ENCODE peak calls at places on chromosomes 7 and 10, in eight cellular contexts. One of them, this sample, is unnamed.

GRCh38 chr7:152145853-152146466 is 120.5 kb downstream of the GALNT11 start:
- DNase-seq in dorsolateral prefrontal cortex: peak
- DNase-seq in adrenal gland: peak
- DNase-seq in testis: peak
- DNase-seq in cardiac muscle cell: peak
- DNase-seq in A549: peak
- DNase-seq in GM23338: peak
- DNase-seq in RWPE2: no peak
- DNase-seq in this sample: no peak

GRCh38 chr7:105365541-105366534 is 22.9 kb downstream of the SRPK2 start:
- DNase-seq in A549: no peak
- DNase-seq in testis: no peak
- DNase-seq in dorsolateral prefrontal cortex: no peak
- DNase-seq in adrenal gland: peak
- DNase-seq in RWPE2: no peak
- DNase-seq in cardiac muscle cell: no peak
- DNase-seq in GM23338: no peak
- DNase-seq in this sample: no peak

GRCh38 chr10:5573968-5574641 is 49.3 kb downstream of the CALML3 start:
- DNase-seq in RWPE2: no peak
- DNase-seq in cardiac muscle cell: no peak
- DNase-seq in testis: peak
- DNase-seq in A549: no peak
- DNase-seq in dorsolateral prefrontal cortex: no peak
- DNase-seq in GM23338: no peak
- DNase-seq in adrenal gland: no peak
- DNase-seq in this sample: no peak

GRCh38 chr10:91552706-91553105 is 80.2 kb downstream of the PPP1R3C start:
- DNase-seq in dorsolateral prefrontal cortex: no peak
- DNase-seq in A549: peak
- DNase-seq in GM23338: peak
- DNase-seq in RWPE2: no peak
- DNase-seq in cardiac muscle cell: peak
- DNase-seq in adrenal gland: peak
- DNase-seq in testis: peak
- DNase-seq in this sample: no peak

GRCh38 chr7:100127866-100128601 is 1.3 kb downstream of the MBLAC1 start:
- DNase-seq in dorsolateral prefrontal cortex: peak
- DNase-seq in A549: no peak
- DNase-seq in adrenal gland: no peak
- DNase-seq in GM23338: peak
- DNase-seq in testis: peak
- DNase-seq in cardiac muscle cell: peak
- DNase-seq in RWPE2: no peak
- DNase-seq in this sample: no peak

GRCh38 chr7:1059200-1060091 is 15.1 kb downstream of the GPR146 start:
- DNase-seq in dorsolateral prefrontal cortex: no peak
- DNase-seq in testis: peak
- DNase-seq in adrenal gland: no peak
- DNase-seq in A549: peak
- DNase-seq in RWPE2: no peak
- DNase-seq in GM23338: peak
- DNase-seq in cardiac muscle cell: peak
- DNase-seq in this sample: no peak

GRCh38 chr10:77591238-77591880 is 46.2 kb downstream of the KCNMA1 start:
- DNase-seq in cardiac muscle cell: no peak
- DNase-seq in dorsolateral prefrontal cortex: no peak
- DNase-seq in A549: no peak
- DNase-seq in testis: no peak
- DNase-seq in adrenal gland: no peak
- DNase-seq in RWPE2: no peak
- DNase-seq in GM23338: no peak
- DNase-seq in this sample: no peak

GRCh38 chr10:58667658-58668310 is 155.1 kb downstream of the BICC1 start:
- DNase-seq in testis: no peak
- DNase-seq in cardiac muscle cell: no peak
- DNase-seq in RWPE2: no peak
- DNase-seq in GM23338: peak
- DNase-seq in adrenal gland: no peak
- DNase-seq in A549: no peak
- DNase-seq in dorsolateral prefrontal cortex: no peak
- DNase-seq in this sample: no peak

GRCh38 chr10:13189946-13190345 is 28.6 kb downstream of the MCM10 start:
- DNase-seq in A549: no peak
- DNase-seq in GM23338: no peak
- DNase-seq in RWPE2: no peak
- DNase-seq in testis: no peak
- DNase-seq in adrenal gland: no peak
- DNase-seq in cardiac muscle cell: peak
- DNase-seq in dorsolateral prefrontal cortex: no peak
- DNase-seq in this sample: no peak

GRCh38 chr7:124106575-124106974 is 73.7 kb upstream of the TMEM229A start:
- DNase-seq in adrenal gland: no peak
- DNase-seq in testis: no peak
- DNase-seq in cardiac muscle cell: no peak
- DNase-seq in RWPE2: no peak
- DNase-seq in A549: no peak
- DNase-seq in GM23338: no peak
- DNase-seq in dorsolateral prefrontal cortex: no peak
- DNase-seq in this sample: no peak

GRCh38 chr10:132257271-132257670 is 50.5 kb downstream of the STK32C start:
- DNase-seq in adrenal gland: no peak
- DNase-seq in testis: no peak
- DNase-seq in A549: no peak
- DNase-seq in cardiac muscle cell: peak
- DNase-seq in RWPE2: no peak
- DNase-seq in dorsolateral prefrontal cortex: no peak
- DNase-seq in GM23338: no peak
- DNase-seq in this sample: no peak

GRCh38 chr7:51592822-51593221 is 276.2 kb upstream of the COBL start:
- DNase-seq in adrenal gland: no peak
- DNase-seq in GM23338: no peak
- DNase-seq in A549: no peak
- DNase-seq in RWPE2: no peak
- DNase-seq in testis: no peak
- DNase-seq in cardiac muscle cell: no peak
- DNase-seq in dorsolateral prefrontal cortex: no peak
- DNase-seq in this sample: no peak

GRCh38 chr7:98187138-98187502 is 24.1 kb upstream of the BHLHA15 start:
- DNase-seq in cardiac muscle cell: no peak
- DNase-seq in RWPE2: no peak
- DNase-seq in testis: no peak
- DNase-seq in adrenal gland: no peak
- DNase-seq in dorsolateral prefrontal cortex: no peak
- DNase-seq in GM23338: no peak
- DNase-seq in A549: no peak
- DNase-seq in this sample: no peak

GRCh38 chr10:100184426-100185219 is 1.2 kb downstream of the ERLIN1 start:
- DNase-seq in RWPE2: no peak
- DNase-seq in GM23338: peak
- DNase-seq in cardiac muscle cell: peak
- DNase-seq in dorsolateral prefrontal cortex: no peak
- DNase-seq in A549: peak
- DNase-seq in adrenal gland: no peak
- DNase-seq in testis: no peak
- DNase-seq in this sample: no peak

GRCh38 chr7:24709585-24710360 is 47.5 kb downstream of the GSDME start:
- DNase-seq in GM23338: no peak
- DNase-seq in RWPE2: no peak
- DNase-seq in testis: no peak
- DNase-seq in dorsolateral prefrontal cortex: no peak
- DNase-seq in adrenal gland: no peak
- DNase-seq in A549: no peak
- DNase-seq in cardiac muscle cell: no peak
- DNase-seq in this sample: no peak

GRCh38 chr7:117157121-117157870 is 165.6 kb downstream of the WNT2 start:
- DNase-seq in RWPE2: no peak
- DNase-seq in adrenal gland: peak
- DNase-seq in dorsolateral prefrontal cortex: peak
- DNase-seq in A549: peak
- DNase-seq in GM23338: no peak
- DNase-seq in testis: peak
- DNase-seq in cardiac muscle cell: peak
- DNase-seq in this sample: no peak

GRCh38 chr10:79487296-79488194 is 24.8 kb upstream of the EIF5AL1 start:
- DNase-seq in GM23338: peak
- DNase-seq in RWPE2: no peak
- DNase-seq in dorsolateral prefrontal cortex: no peak
- DNase-seq in A549: peak
- DNase-seq in cardiac muscle cell: peak
- DNase-seq in adrenal gland: peak
- DNase-seq in testis: peak
- DNase-seq in this sample: no peak

GRCh38 chr10:97321032-97321806 is 2.1 kb downstream of the FRAT1 start:
- DNase-seq in dorsolateral prefrontal cortex: peak
- DNase-seq in cardiac muscle cell: no peak
- DNase-seq in testis: peak
- DNase-seq in RWPE2: no peak
- DNase-seq in GM23338: peak
- DNase-seq in adrenal gland: peak
- DNase-seq in A549: no peak
- DNase-seq in this sample: no peak

DNA sequence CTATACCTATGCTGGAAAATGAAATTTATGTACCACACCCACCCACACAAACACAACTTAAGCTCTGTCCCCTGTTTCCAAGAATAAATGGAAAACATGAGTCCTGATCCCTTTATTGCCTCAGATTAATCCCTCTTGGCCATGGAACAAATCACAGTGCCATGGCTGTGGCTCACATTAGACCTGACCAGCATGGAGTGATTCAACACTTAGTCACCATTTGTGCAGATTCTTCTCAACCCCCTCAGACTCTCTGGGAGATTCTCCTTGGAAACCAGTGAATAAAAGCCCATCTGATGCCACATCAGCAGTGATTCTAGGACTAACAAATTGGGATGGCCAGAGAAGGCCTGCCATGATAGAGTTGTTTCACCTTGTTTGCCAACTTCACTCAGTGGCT is 204.4 kb upstream of the TMEM72 start:
- DNase-seq in GM23338: no peak
- DNase-seq in cardiac muscle cell: peak
- DNase-seq in dorsolateral prefrontal cortex: no peak
- DNase-seq in testis: no peak
- DNase-seq in A549: no peak
- DNase-seq in adrenal gland: no peak
- DNase-seq in RWPE2: no peak
- DNase-seq in this sample: peak
- H3K27ac ChIP-seq in GM23338: no peak
- H3K27ac ChIP-seq in cardiac muscle cell: no peak
- H3K27ac ChIP-seq in dorsolateral prefrontal cortex: no peak
- H3K27ac ChIP-seq in testis: no peak
- H3K27ac ChIP-seq in A549: no peak
- H3K27ac ChIP-seq in adrenal gland: no peak
- H3K27ac ChIP-seq in RWPE2: peak
- H3K27ac ChIP-seq in this sample: no peak

GRCh38 chr10:122306744-122307143 is 35.6 kb downstream of the BTBD16 start:
- DNase-seq in cardiac muscle cell: no peak
- DNase-seq in GM23338: no peak
- DNase-seq in A549: no peak
- DNase-seq in testis: no peak
- DNase-seq in RWPE2: no peak
- DNase-seq in adrenal gland: no peak
- DNase-seq in dorsolateral prefrontal cortex: no peak
- DNase-seq in this sample: no peak
- H3K27ac ChIP-seq in cardiac muscle cell: no peak
- H3K27ac ChIP-seq in GM23338: no peak
- H3K27ac ChIP-seq in A549: peak
- H3K27ac ChIP-seq in testis: no peak
- H3K27ac ChIP-seq in RWPE2: peak
- H3K27ac ChIP-seq in adrenal gland: no peak
- H3K27ac ChIP-seq in dorsolateral prefrontal cortex: peak
- H3K27ac ChIP-seq in this sample: peak

GRCh38 chr7:106562711-106563366 is 98.1 kb downstream of the CCDC71L start:
- DNase-seq in cardiac muscle cell: peak
- DNase-seq in RWPE2: no peak
- DNase-seq in dorsolateral prefrontal cortex: no peak
- DNase-seq in adrenal gland: no peak
- DNase-seq in testis: no peak
- DNase-seq in A549: no peak
- DNase-seq in GM23338: no peak
- DNase-seq in this sample: no peak
- H3K27ac ChIP-seq in cardiac muscle cell: no peak
- H3K27ac ChIP-seq in RWPE2: no peak
- H3K27ac ChIP-seq in dorsolateral prefrontal cortex: no peak
- H3K27ac ChIP-seq in adrenal gland: no peak
- H3K27ac ChIP-seq in testis: no peak
- H3K27ac ChIP-seq in A549: no peak
- H3K27ac ChIP-seq in GM23338: no peak
- H3K27ac ChIP-seq in this sample: no peak

GRCh38 chr7:102286237-102287081 is at the start of gene SH2B2:
- DNase-seq in adrenal gland: peak
- DNase-seq in GM23338: peak
- DNase-seq in dorsolateral prefrontal cortex: peak
- DNase-seq in testis: peak
- DNase-seq in A549: peak
- DNase-seq in cardiac muscle cell: peak
- DNase-seq in RWPE2: no peak
- DNase-seq in this sample: no peak

GRCh38 chr7:102284399-102284798 is 2.3 kb upstream of the SH2B2 start:
- DNase-seq in dorsolateral prefrontal cortex: no peak
- DNase-seq in adrenal gland: no peak
- DNase-seq in A549: no peak
- DNase-seq in GM23338: no peak
- DNase-seq in cardiac muscle cell: no peak
- DNase-seq in testis: no peak
- DNase-seq in RWPE2: no peak
- DNase-seq in this sample: no peak

GRCh38 chr7:102285541-102286236 is 979 bp upstream of the SH2B2 start:
- DNase-seq in cardiac muscle cell: no peak
- DNase-seq in adrenal gland: no peak
- DNase-seq in A549: no peak
- DNase-seq in GM23338: no peak
- DNase-seq in dorsolateral prefrontal cortex: no peak
- DNase-seq in RWPE2: no peak
- DNase-seq in testis: no peak
- DNase-seq in this sample: no peak

GRCh38 chr7:102283477-102284189 is 3.0 kb upstream of the SH2B2 start:
- DNase-seq in RWPE2: no peak
- DNase-seq in adrenal gland: no peak
- DNase-seq in cardiac muscle cell: no peak
- DNase-seq in dorsolateral prefrontal cortex: no peak
- DNase-seq in testis: no peak
- DNase-seq in A549: no peak
- DNase-seq in GM23338: no peak
- DNase-seq in this sample: no peak

DNA sequence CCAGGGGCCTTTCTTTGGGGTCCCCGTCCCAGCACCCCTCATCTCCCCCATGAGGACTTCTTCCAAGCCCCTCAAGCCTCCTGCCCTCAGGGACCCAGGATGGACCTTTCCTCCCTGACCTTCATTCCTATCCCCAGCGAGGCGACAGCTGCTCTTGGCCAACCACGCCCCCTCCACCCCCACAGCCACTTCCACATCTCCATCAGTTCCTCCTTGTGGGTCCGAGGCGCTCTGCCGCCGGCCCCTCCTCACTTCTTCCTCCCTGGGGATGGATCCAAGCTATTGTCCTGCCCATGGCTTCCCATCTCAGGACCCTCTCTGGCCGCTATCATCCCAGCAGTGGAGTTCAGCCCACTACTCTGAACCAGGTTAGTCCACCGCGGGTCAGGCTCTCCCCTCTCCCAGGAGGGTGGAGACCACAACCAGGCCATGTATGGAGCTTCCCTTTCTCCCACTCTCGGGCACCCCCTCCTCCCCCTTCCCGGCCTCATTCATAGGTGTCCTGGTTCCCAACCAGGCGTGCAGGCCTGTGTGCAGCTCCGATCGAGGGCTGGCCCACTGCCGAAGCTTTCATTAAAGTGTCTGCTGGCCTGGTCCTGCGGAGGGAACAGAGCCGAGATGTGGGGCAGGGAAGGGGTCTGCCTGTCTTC is 1.7 kb upstream of the SH2B2 start:
- DNase-seq in cardiac muscle cell: no peak
- DNase-seq in testis: no peak
- DNase-seq in GM23338: no peak
- DNase-seq in A549: no peak
- DNase-seq in adrenal gland: no peak
- DNase-seq in dorsolateral prefrontal cortex: no peak
- DNase-seq in RWPE2: no peak
- DNase-seq in this sample: no peak
- H3K27ac ChIP-seq in cardiac muscle cell: no peak
- H3K27ac ChIP-seq in testis: no peak
- H3K27ac ChIP-seq in GM23338: no peak
- H3K27ac ChIP-seq in A549: no peak
- H3K27ac ChIP-seq in adrenal gland: peak
- H3K27ac ChIP-seq in dorsolateral prefrontal cortex: peak
- H3K27ac ChIP-seq in RWPE2: no peak
- H3K27ac ChIP-seq in this sample: no peak

This sample was measured in epithelial cell of prostate.